ENCODE peak calls at places on chromosomes 11 and 22, in seven cellular contexts. One of them, this sample, is unnamed.

GRCh38 chr11:122628691-122629555 is 26.6 kb upstream of the UBASH3B start:
- DNase-seq in omental fat pad: no peak
- DNase-seq in cardiac muscle cell: peak
- DNase-seq in mammary epithelial cell: peak
- DNase-seq in tibial nerve: peak
- DNase-seq in non-pigmented ciliary epithelial cell: no peak
- DNase-seq in DND-41: peak
- DNase-seq in this sample: no peak

GRCh38 chr11:747176-748006 is at the start of gene TALDO1:
- DNase-seq in DND-41: peak
- DNase-seq in omental fat pad: peak
- DNase-seq in cardiac muscle cell: peak
- DNase-seq in mammary epithelial cell: peak
- DNase-seq in tibial nerve: peak
- DNase-seq in non-pigmented ciliary epithelial cell: no peak
- DNase-seq in this sample: peak

GRCh38 chr11:100080821-100081220 is 606.3 kb upstream of the ARHGAP42 start:
- DNase-seq in omental fat pad: no peak
- DNase-seq in non-pigmented ciliary epithelial cell: no peak
- DNase-seq in mammary epithelial cell: no peak
- DNase-seq in cardiac muscle cell: no peak
- DNase-seq in DND-41: no peak
- DNase-seq in tibial nerve: no peak
- DNase-seq in this sample: no peak

GRCh38 chr11:124799384-124800225 is 601 bp downstream of the MSANTD2 start:
- DNase-seq in tibial nerve: no peak
- DNase-seq in omental fat pad: no peak
- DNase-seq in DND-41: peak
- DNase-seq in mammary epithelial cell: peak
- DNase-seq in cardiac muscle cell: peak
- DNase-seq in non-pigmented ciliary epithelial cell: no peak
- DNase-seq in this sample: no peak

GRCh38 chr22:19607198-19608113 is 83.2 kb upstream of the CLDN5 start:
- DNase-seq in mammary epithelial cell: peak
- DNase-seq in DND-41: peak
- DNase-seq in omental fat pad: no peak
- DNase-seq in tibial nerve: no peak
- DNase-seq in non-pigmented ciliary epithelial cell: no peak
- DNase-seq in cardiac muscle cell: no peak
- DNase-seq in this sample: peak

GRCh38 chr22:45629469-45630089 is 42.1 kb upstream of the ATXN10 start:
- DNase-seq in omental fat pad: no peak
- DNase-seq in DND-41: no peak
- DNase-seq in mammary epithelial cell: no peak
- DNase-seq in cardiac muscle cell: peak
- DNase-seq in tibial nerve: no peak
- DNase-seq in non-pigmented ciliary epithelial cell: no peak
- DNase-seq in this sample: no peak

GRCh38 chr11:79675081-79675480 is 234.3 kb upstream of the TENM4 start:
- DNase-seq in omental fat pad: no peak
- DNase-seq in non-pigmented ciliary epithelial cell: no peak
- DNase-seq in DND-41: no peak
- DNase-seq in cardiac muscle cell: no peak
- DNase-seq in mammary epithelial cell: peak
- DNase-seq in tibial nerve: no peak
- DNase-seq in this sample: no peak

GRCh38 chr11:122861631-122862030 is 20.9 kb upstream of the JHY start:
- DNase-seq in tibial nerve: no peak
- DNase-seq in non-pigmented ciliary epithelial cell: no peak
- DNase-seq in cardiac muscle cell: no peak
- DNase-seq in mammary epithelial cell: peak
- DNase-seq in DND-41: no peak
- DNase-seq in omental fat pad: no peak
- DNase-seq in this sample: no peak

GRCh38 chr22:41521166-41521565 is 23.1 kb downstream of the POLR3H start:
- DNase-seq in DND-41: no peak
- DNase-seq in non-pigmented ciliary epithelial cell: no peak
- DNase-seq in omental fat pad: no peak
- DNase-seq in mammary epithelial cell: no peak
- DNase-seq in tibial nerve: no peak
- DNase-seq in cardiac muscle cell: no peak
- DNase-seq in this sample: no peak

GRCh38 chr11:102680945-102681344 is 24.6 kb downstream of the MMP27 start:
- DNase-seq in cardiac muscle cell: no peak
- DNase-seq in non-pigmented ciliary epithelial cell: no peak
- DNase-seq in tibial nerve: no peak
- DNase-seq in DND-41: no peak
- DNase-seq in mammary epithelial cell: peak
- DNase-seq in omental fat pad: no peak
- DNase-seq in this sample: no peak

GRCh38 chr22:28799125-28799833 is 1.1 kb downstream of the XBP1 start:
- DNase-seq in omental fat pad: peak
- DNase-seq in non-pigmented ciliary epithelial cell: peak
- DNase-seq in mammary epithelial cell: peak
- DNase-seq in tibial nerve: peak
- DNase-seq in cardiac muscle cell: no peak
- DNase-seq in DND-41: peak
- DNase-seq in this sample: peak

GRCh38 chr11:29328961-29329441 is 687.8 kb downstream of the KCNA4 start:
- DNase-seq in cardiac muscle cell: peak
- DNase-seq in DND-41: no peak
- DNase-seq in omental fat pad: no peak
- DNase-seq in mammary epithelial cell: peak
- DNase-seq in tibial nerve: no peak
- DNase-seq in non-pigmented ciliary epithelial cell: peak
- DNase-seq in this sample: no peak

GRCh38 chr11:114928260-114928870 is 250.0 kb downstream of the NXPE2 start:
- DNase-seq in DND-41: no peak
- DNase-seq in cardiac muscle cell: no peak
- DNase-seq in mammary epithelial cell: no peak
- DNase-seq in tibial nerve: no peak
- DNase-seq in non-pigmented ciliary epithelial cell: no peak
- DNase-seq in omental fat pad: no peak
- DNase-seq in this sample: no peak

GRCh38 chr11:119449498-119449897 is 26.5 kb upstream of the THY1 start:
- DNase-seq in tibial nerve: no peak
- DNase-seq in non-pigmented ciliary epithelial cell: no peak
- DNase-seq in mammary epithelial cell: no peak
- DNase-seq in omental fat pad: no peak
- DNase-seq in cardiac muscle cell: no peak
- DNase-seq in DND-41: no peak
- DNase-seq in this sample: no peak

GRCh38 chr11:133927690-133928627 is 28.8 kb downstream of the IGSF9B start:
- DNase-seq in cardiac muscle cell: peak
- DNase-seq in DND-41: peak
- DNase-seq in tibial nerve: peak
- DNase-seq in mammary epithelial cell: peak
- DNase-seq in non-pigmented ciliary epithelial cell: no peak
- DNase-seq in omental fat pad: peak
- DNase-seq in this sample: peak

GRCh38 chr11:100562102-100562501 is 125.0 kb upstream of the ARHGAP42 start:
- DNase-seq in DND-41: no peak
- DNase-seq in omental fat pad: no peak
- DNase-seq in cardiac muscle cell: no peak
- DNase-seq in non-pigmented ciliary epithelial cell: peak
- DNase-seq in mammary epithelial cell: peak
- DNase-seq in tibial nerve: no peak
- DNase-seq in this sample: no peak

GRCh38 chr11:117618273-117618672 is 178.7 kb downstream of the DSCAML1 start:
- DNase-seq in DND-41: no peak
- DNase-seq in omental fat pad: no peak
- DNase-seq in tibial nerve: no peak
- DNase-seq in cardiac muscle cell: no peak
- DNase-seq in mammary epithelial cell: no peak
- DNase-seq in non-pigmented ciliary epithelial cell: no peak
- DNase-seq in this sample: no peak

GRCh38 chr11:132033051-132033450 is 662.6 kb downstream of the NTM start:
- DNase-seq in non-pigmented ciliary epithelial cell: no peak
- DNase-seq in tibial nerve: no peak
- DNase-seq in cardiac muscle cell: no peak
- DNase-seq in omental fat pad: no peak
- DNase-seq in DND-41: no peak
- DNase-seq in mammary epithelial cell: no peak
- DNase-seq in this sample: no peak

GRCh38 chr22:30947821-30948454 is 20.6 kb downstream of the MORC2 start:
- DNase-seq in tibial nerve: no peak
- DNase-seq in mammary epithelial cell: peak
- DNase-seq in omental fat pad: no peak
- DNase-seq in DND-41: no peak
- DNase-seq in cardiac muscle cell: peak
- DNase-seq in non-pigmented ciliary epithelial cell: no peak
- DNase-seq in this sample: no peak

GRCh38 chr11:6626971-6627761 is 7.9 kb upstream of the TPP1 start:
- DNase-seq in omental fat pad: no peak
- DNase-seq in cardiac muscle cell: no peak
- DNase-seq in tibial nerve: no peak
- DNase-seq in mammary epithelial cell: no peak
- DNase-seq in DND-41: no peak
- DNase-seq in non-pigmented ciliary epithelial cell: no peak
- DNase-seq in this sample: no peak

GRCh38 chr22:35510481-35510934 is 30.1 kb upstream of the RASD2 start:
- DNase-seq in omental fat pad: no peak
- DNase-seq in DND-41: no peak
- DNase-seq in cardiac muscle cell: no peak
- DNase-seq in mammary epithelial cell: no peak
- DNase-seq in non-pigmented ciliary epithelial cell: no peak
- DNase-seq in tibial nerve: no peak
- DNase-seq in this sample: no peak

GRCh38 chr22:28444659-28445058 is 235.0 kb downstream of the TTC28 start:
- DNase-seq in mammary epithelial cell: no peak
- DNase-seq in cardiac muscle cell: no peak
- DNase-seq in non-pigmented ciliary epithelial cell: no peak
- DNase-seq in omental fat pad: no peak
- DNase-seq in DND-41: no peak
- DNase-seq in tibial nerve: no peak
- DNase-seq in this sample: no peak

GRCh38 chr11:111668980-111669379 is 66.7 kb downstream of the SIK2 start:
- DNase-seq in tibial nerve: no peak
- DNase-seq in mammary epithelial cell: no peak
- DNase-seq in non-pigmented ciliary epithelial cell: no peak
- DNase-seq in omental fat pad: no peak
- DNase-seq in DND-41: no peak
- DNase-seq in cardiac muscle cell: no peak
- DNase-seq in this sample: no peak

GRCh38 chr11:61910473-61911123 is 6.8 kb downstream of the RAB3IL1 start:
- DNase-seq in mammary epithelial cell: no peak
- DNase-seq in omental fat pad: no peak
- DNase-seq in DND-41: no peak
- DNase-seq in cardiac muscle cell: no peak
- DNase-seq in tibial nerve: peak
- DNase-seq in non-pigmented ciliary epithelial cell: no peak
- DNase-seq in this sample: no peak

GRCh38 chr11:109251230-109251629 is 170.8 kb upstream of the C11orf87 start:
- DNase-seq in omental fat pad: no peak
- DNase-seq in tibial nerve: no peak
- DNase-seq in DND-41: no peak
- DNase-seq in cardiac muscle cell: no peak
- DNase-seq in non-pigmented ciliary epithelial cell: no peak
- DNase-seq in mammary epithelial cell: no peak
- DNase-seq in this sample: no peak

GRCh38 chr11:64841592-64842365 is 2.7 kb downstream of the CDC42BPG start:
- DNase-seq in mammary epithelial cell: no peak
- DNase-seq in tibial nerve: no peak
- DNase-seq in DND-41: no peak
- DNase-seq in non-pigmented ciliary epithelial cell: no peak
- DNase-seq in cardiac muscle cell: no peak
- DNase-seq in omental fat pad: no peak
- DNase-seq in this sample: no peak

GRCh38 chr22:45009881-45010531 is at the start of gene PHF21B:
- DNase-seq in omental fat pad: no peak
- DNase-seq in non-pigmented ciliary epithelial cell: no peak
- DNase-seq in mammary epithelial cell: peak
- DNase-seq in tibial nerve: no peak
- DNase-seq in cardiac muscle cell: peak
- DNase-seq in DND-41: peak
- DNase-seq in this sample: no peak

GRCh38 chr11:88469828-88470227 is 132.3 kb upstream of the CTSC start:
- DNase-seq in tibial nerve: no peak
- DNase-seq in mammary epithelial cell: no peak
- DNase-seq in non-pigmented ciliary epithelial cell: no peak
- DNase-seq in cardiac muscle cell: no peak
- DNase-seq in DND-41: no peak
- DNase-seq in omental fat pad: no peak
- DNase-seq in this sample: no peak

GRCh38 chr22:45934659-45935341 is 42.2 kb downstream of the WNT7B start:
- DNase-seq in omental fat pad: no peak
- DNase-seq in DND-41: no peak
- DNase-seq in tibial nerve: no peak
- DNase-seq in mammary epithelial cell: peak
- DNase-seq in cardiac muscle cell: peak
- DNase-seq in non-pigmented ciliary epithelial cell: peak
- DNase-seq in this sample: peak

GRCh38 chr11:5941951-5942350 is at the start of gene OR56A3:
- DNase-seq in cardiac muscle cell: no peak
- DNase-seq in mammary epithelial cell: no peak
- DNase-seq in non-pigmented ciliary epithelial cell: no peak
- DNase-seq in tibial nerve: no peak
- DNase-seq in omental fat pad: no peak
- DNase-seq in DND-41: no peak
- DNase-seq in this sample: no peak

GRCh38 chr11:112511906-112512305 is 251.2 kb upstream of the PLET1 start:
- DNase-seq in non-pigmented ciliary epithelial cell: no peak
- DNase-seq in mammary epithelial cell: no peak
- DNase-seq in DND-41: no peak
- DNase-seq in omental fat pad: no peak
- DNase-seq in cardiac muscle cell: no peak
- DNase-seq in tibial nerve: no peak
- DNase-seq in this sample: no peak

GRCh38 chr11:110160016-110160415 is 66.8 kb downstream of the ZC3H12C start:
- DNase-seq in omental fat pad: no peak
- DNase-seq in DND-41: no peak
- DNase-seq in non-pigmented ciliary epithelial cell: no peak
- DNase-seq in cardiac muscle cell: no peak
- DNase-seq in tibial nerve: no peak
- DNase-seq in mammary epithelial cell: no peak
- DNase-seq in this sample: no peak

This sample was measured in breast epithelium.